ENCODE peak calls at places on chromosomes 2 and 18, in six cellular contexts. X, E, Y, Q, W and L are unnamed samples.

GRCh38 chr2:20617081-20617575 is 33.8 kb downstream of the HS1BP3 start:
- DNase-seq in Y (no peak), Q (peak), E (no peak), W (no peak), X (no peak), L (no peak)

GRCh38 chr2:174338155-174338495 is 3.4 kb downstream of the SP9 start:
- DNase-seq in E (no peak), Q (no peak), W (no peak), Y (no peak), X (no peak), L (no peak)

GRCh38 chr2:205511666-205512065 is 170.6 kb upstream of the NRP2 start:
- DNase-seq in Q (no peak), X (no peak), Y (no peak), E (no peak), W (no peak), L (no peak)

GRCh38 chr2:159989249-159989648 is 73.2 kb downstream of the PLA2R1 start:
- DNase-seq in X (no peak), Y (no peak), Q (no peak), E (no peak), W (no peak), L (no peak)

GRCh38 chr2:28606986-28607441 is 111.2 kb downstream of the PLB1 start:
- DNase-seq in W (no peak), E (no peak), X (no peak), Y (no peak), Q (no peak), L (peak)

GRCh38 chr2:98826856-98827255 is 95.9 kb upstream of the MGAT4A start:
- DNase-seq in Q (no peak), X (no peak), E (no peak), W (no peak), Y (no peak), L (no peak)

GRCh38 chr2:70261501-70261900 is 3.6 kb downstream of the PCYOX1 start:
- DNase-seq in W (no peak), X (no peak), Q (no peak), E (peak), Y (no peak), L (no peak)

GRCh38 chr2:46825231-46825957 is 90.2 kb downstream of the MCFD2 start:
- DNase-seq in X (no peak), W (no peak), Q (no peak), E (no peak), Y (no peak), L (no peak)

GRCh38 chr2:9310827-9311226 is 104.2 kb downstream of the ASAP2 start:
- DNase-seq in X (no peak), E (no peak), Y (no peak), W (no peak), Q (no peak), L (no peak)

GRCh38 chr18:76442413-76443171 is 52.5 kb downstream of the ZNF516 start:
- DNase-seq in E (no peak), Q (no peak), X (no peak), W (no peak), Y (no peak), L (no peak)

GRCh38 chr2:223306371-223306770 is 254.4 kb downstream of the KCNE4 start:
- DNase-seq in E (no peak), Y (no peak), X (no peak), Q (no peak), W (peak), L (peak)

GRCh38 chr18:1294229-1294628 is 389.6 kb downstream of the ADCYAP1 start:
- DNase-seq in Q (no peak), X (no peak), Y (no peak), W (no peak), E (no peak), L (no peak)

GRCh38 chr2:52749764-52750163 is 1017.8 kb upstream of the CHAC2 start:
- DNase-seq in X (no peak), E (no peak), Y (no peak), Q (no peak), W (no peak), L (no peak)

GRCh38 chr18:57819671-57820460 is 16.8 kb upstream of the ATP8B1 start:
- DNase-seq in Q (no peak), W (peak), E (peak), X (peak), Y (no peak), L (peak)

GRCh38 chr2:62152000-62152399 is 43.9 kb upstream of the B3GNT2 start:
- DNase-seq in Q (peak), Y (no peak), E (no peak), W (no peak), X (peak), L (peak)

GRCh38 chr18:11980148-11980554 is 1.2 kb upstream of the IMPA2 start:
- DNase-seq in W (no peak), Y (no peak), E (no peak), X (no peak), Q (no peak), L (no peak)

GRCh38 chr2:127570282-127571250 is 35.1 kb downstream of the MYO7B start:
- DNase-seq in X (no peak), E (no peak), Q (no peak), Y (no peak), W (no peak), L (no peak)

GRCh38 chr18:77560334-77560970 is 310.8 kb downstream of the GALR1 start:
- DNase-seq in W (no peak), Q (no peak), E (no peak), X (no peak), Y (no peak), L (no peak)